ENCODE peak calls at places on chromosomes 12 and 14, in ten cellular contexts. I is activated naive CD4-positive, alpha-beta T cell; F is neural crest cell; T is SK-N-MC; G is activated T-cell treated with anti-CD3 and anti-CD28 coated beads, Interleukin-2, amount 50 U/mL, for 4 hours; O is NCI-H345; K is endothelial cell; E is CD4-positive, alpha-beta T cell; M is T follicular helper cell; U is T-helper 1 cell. Z is an unnamed sample.

GRCh38 chr14:55626131-55626530 is 46.1 kb downstream of the KTN1 start:
- DNase-seq in I (no peak), F (no peak), T (no peak), G (no peak), O (no peak), K (no peak), E (no peak), M (no peak), U (no peak), Z (no peak)

GRCh38 chr12:95358111-95359083 is 115.6 kb upstream of the METAP2 start:
- DNase-seq in I (no peak), F (no peak), T (no peak), G (no peak), O (no peak), K (no peak), E (no peak), M (no peak), U (no peak), Z (no peak)

GRCh38 chr12:80485222-80485987 is 41.4 kb downstream of the PTPRQ start:
- DNase-seq in I (no peak), F (no peak), T (no peak), G (no peak), O (no peak), K (no peak), E (no peak), M (no peak), U (no peak), Z (no peak)

GRCh38 chr12:3076730-3077571 is at the start of gene TSPAN9:
- DNase-seq in I (peak), F (peak), T (no peak), G (peak), O (peak), K (peak), E (peak), M (peak), U (peak), Z (peak)

GRCh38 chr14:72736791-72737559 is 156.9 kb downstream of the DPF3 start:
- DNase-seq in I (no peak), F (no peak), T (peak), G (no peak), O (no peak), K (no peak), E (no peak), M (no peak), U (no peak), Z (no peak)

GRCh38 chr14:22084393-22085281 is 411.0 kb upstream of the OR4E1 start:
- DNase-seq in I (no peak), F (peak), T (no peak), G (no peak), O (peak), K (peak), E (no peak), M (no peak), U (no peak), Z (no peak)

GRCh38 chr12:76782440-76782996 is 18.6 kb downstream of the ZDHHC17 start:
- DNase-seq in I (no peak), F (no peak), T (no peak), G (no peak), O (no peak), K (no peak), E (no peak), M (no peak), U (no peak), Z (no peak)

GRCh38 chr14:77746064-77746463 is 14.9 kb downstream of the SNW1 start:
- DNase-seq in I (no peak), F (no peak), T (no peak), G (no peak), O (no peak), K (no peak), E (no peak), M (no peak), U (no peak), Z (no peak)

GRCh38 chr12:111437816-111438454 is 32.2 kb downstream of the SH2B3 start:
- DNase-seq in I (no peak), F (no peak), T (no peak), G (no peak), O (no peak), K (peak), E (no peak), M (no peak), U (no peak), Z (no peak)

GRCh38 chr12:10027311-10028099 is 3.0 kb upstream of the CLEC9A start:
- DNase-seq in I (no peak), F (no peak), T (no peak), G (no peak), O (no peak), K (no peak), E (no peak), M (no peak), U (no peak), Z (no peak)

GRCh38 chr14:57983235-57983634 is 117.3 kb upstream of the SLC35F4 start:
- DNase-seq in I (no peak), F (no peak), T (no peak), G (no peak), O (no peak), K (no peak), E (no peak), M (no peak), U (no peak), Z (no peak)